ENCODE peak calls at places on chromosomes 7 and 10, in four cellular contexts. P, C, G and U are unnamed samples.

GRCh38 chr7:24778543-24779282 is 21.4 kb upstream of the GSDME start:
- DNase-seq in P (no peak), C (peak; percentile 88), G (no peak), U (no peak)

GRCh38 chr10:24513155-24513554 is 210.5 kb downstream of the ARHGAP21 start:
- DNase-seq in P (peak; percentile 11), C (peak; percentile 43), G (no peak), U (peak; percentile 51)

GRCh38 chr7:20316706-20317105 is 14.0 kb upstream of the ITGB8 start:
- DNase-seq in P (no peak), C (no peak), G (no peak), U (no peak)

GRCh38 chr7:45967591-45968157 is 46.6 kb upstream of the IGFBP3 start:
- DNase-seq in P (no peak), C (no peak), G (no peak), U (no peak)

GRCh38 chr7:130896051-130896881 is 162.3 kb upstream of the KLF14 start:
- DNase-seq in P (no peak), C (no peak), G (no peak), U (no peak)

GRCh38 chr7:29958667-29959358 is 30.8 kb downstream of the SCRN1 start:
- DNase-seq in P (no peak), C (no peak), G (no peak), U (no peak)

GRCh38 chr10:18879284-18879683 is 169.3 kb upstream of the MALRD1 start:
- DNase-seq in P (no peak), C (no peak), G (no peak), U (peak; percentile 30)

GRCh38 chr10:93206652-93207051 is 133.0 kb downstream of the CYP26A1 start:
- DNase-seq in P (no peak), C (no peak), G (no peak), U (peak; percentile 41)

GRCh38 chr7:10934292-10934691 is 39.4 kb upstream of the PHF14 start:
- DNase-seq in P (no peak), C (peak; percentile 44), G (no peak), U (no peak)

GRCh38 chr7:95264225-95264927 is 60.0 kb downstream of the PON1 start:
- DNase-seq in P (no peak), C (no peak), G (no peak), U (no peak)

GRCh38 chr7:137753067-137753466 is 93.7 kb downstream of the DGKI start:
- DNase-seq in P (peak; percentile 43), C (no peak), G (no peak), U (no peak)

GRCh38 chr7:43697690-43698089 is 31.6 kb downstream of the COA1 start:
- DNase-seq in P (no peak), C (no peak), G (no peak), U (no peak)

GRCh38 chr7:67462781-67463191 is 466.2 kb downstream of the TYW1 start:
- DNase-seq in P (no peak), C (peak; percentile 43), G (peak; percentile 1), U (no peak)

GRCh38 chr10:17001961-17002749 is 127.5 kb downstream of the CUBN start:
- DNase-seq in P (no peak), C (peak; percentile 74), G (no peak), U (no peak)

GRCh38 chr7:114722562-114722961 is 199.3 kb upstream of the MDFIC start:
- DNase-seq in P (no peak), C (no peak), G (no peak), U (no peak)

GRCh38 chr7:26910221-26910620 is 45.8 kb upstream of the SKAP2 start:
- DNase-seq in P (peak; percentile 14), C (peak; percentile 31), G (no peak), U (no peak)

GRCh38 chr7:36040679-36041078 is 112.4 kb upstream of the EEPD1 start:
- DNase-seq in P (no peak), C (peak; percentile 60), G (no peak), U (no peak)

GRCh38 chr10:86950349-86950748 is 7.1 kb downstream of the MMRN2 start:
- DNase-seq in P (no peak), C (no peak), G (no peak), U (no peak)

GRCh38 chr7:122303971-122304603 is 463 bp downstream of the FEZF1 start:
- DNase-seq in P (no peak), C (no peak), G (no peak), U (no peak)

GRCh38 chr10:7258948-7259523 is 151.8 kb downstream of the SFMBT2 start:
- DNase-seq in P (no peak), C (no peak), G (no peak), U (no peak)

GRCh38 chr7:73612598-73613269 is 11.6 kb downstream of the MLXIPL start:
- DNase-seq in P (peak; percentile 99), C (no peak), G (no peak), U (peak; percentile 74)

GRCh38 chr7:98870071-98870651 is 347 bp upstream of the TMEM130 start:
- DNase-seq in P (peak; percentile 70), C (peak; percentile 89), G (no peak), U (peak; percentile 69)

GRCh38 chr7:36280840-36281812 is 108.5 kb upstream of the ANLN start:
- DNase-seq in P (peak; percentile 80), C (peak; percentile 90), G (no peak), U (no peak)

GRCh38 chr7:27096756-27097514 is 1.1 kb upstream of the HOXA1 start:
- DNase-seq in P (peak; percentile 57), C (peak; percentile 84), G (no peak), U (peak; percentile 62)

GRCh38 chr10:128609460-128609859 is 483.2 kb upstream of the MKI67 start:
- DNase-seq in P (no peak), C (no peak), G (no peak), U (no peak)

GRCh38 chr10:121598261-121599249 is at the start of gene FGFR2:
- DNase-seq in P (peak; percentile 86), C (peak; percentile 89), G (peak; percentile 82), U (peak; percentile 92)

GRCh38 chr10:109592391-109592790 is 330.9 kb downstream of the XPNPEP1 start:
- DNase-seq in P (no peak), C (no peak), G (no peak), U (no peak)

GRCh38 chr10:21162948-21163347 is 265.8 kb upstream of the NEBL start:
- DNase-seq in P (no peak), C (no peak), G (no peak), U (no peak)

GRCh38 chr7:3309140-3309539 is 8.1 kb downstream of the SDK1 start:
- DNase-seq in P (peak; percentile 46), C (no peak), G (no peak), U (no peak)

GRCh38 chr7:1938788-1939433 is 268.8 kb downstream of the ELFN1 start:
- DNase-seq in P (no peak), C (no peak), G (no peak), U (no peak)

GRCh38 chr7:108282427-108282996 is 152.4 kb upstream of the LAMB4 start:
- DNase-seq in P (no peak), C (no peak), G (no peak), U (no peak)